ENCODE peak calls at places on chromosomes 4 and X, in eight cellular contexts. Z, E, D, S, R, N, M and I are unnamed samples.

GRCh38 chr4:173752610-173753009 is 222.6 kb upstream of the HAND2 start:
- DNase-seq in D (no peak), R (peak; percentile 19), Z (no peak), N (peak; percentile 58), E (no peak), S (peak; percentile 44), M (no peak), I (no peak)

GRCh38 chrX:46573896-46574336 is 351 bp downstream of the CHST7 start:
- DNase-seq in N (no peak), Z (no peak), E (peak; percentile 72), S (peak; percentile 61), M (peak; percentile 62), R (peak; percentile 29), D (peak; percentile 26), I (no peak)

GRCh38 chr4:7043521-7044414 is 596 bp downstream of the TADA2B start:
- DNase-seq in E (peak; percentile 42), R (peak; percentile 5), Z (no peak), D (peak; percentile 47), M (peak; percentile 25), S (peak; percentile 65), N (no peak), I (no peak)

GRCh38 chr4:76090241-76090691 is 15.8 kb downstream of the ART3 start:
- DNase-seq in M (no peak), R (peak; percentile 60), S (peak; percentile 29), N (no peak), D (no peak), E (no peak), Z (peak; percentile 75), I (no peak)

GRCh38 chrX:40539214-40540142 is 41.3 kb upstream of the ATP6AP2 start:
- DNase-seq in M (no peak), S (peak; percentile 37), D (peak; percentile 49), R (no peak), Z (no peak), N (no peak), E (peak; percentile 61), I (no peak)

GRCh38 chr4:168601899-168602298 is 105.0 kb downstream of the PALLD start:
- DNase-seq in M (no peak), N (no peak), S (no peak), D (no peak), E (no peak), Z (no peak), R (no peak), I (no peak)

GRCh38 chr4:94714360-94714759 is 43.4 kb upstream of the BMPR1B start:
- DNase-seq in S (no peak), Z (no peak), D (no peak), R (no peak), N (no peak), E (no peak), M (no peak), I (no peak)

GRCh38 chr4:122163301-122163700 is 11.2 kb downstream of the BLTP1 start:
- DNase-seq in S (no peak), M (peak; percentile 6), E (no peak), Z (no peak), N (no peak), R (no peak), D (no peak), I (no peak)

GRCh38 chr4:25299476-25300203 is 12.9 kb upstream of the ZCCHC4 start:
- DNase-seq in S (no peak), D (no peak), R (no peak), N (no peak), M (no peak), E (no peak), Z (peak; percentile 47), I (no peak)

GRCh38 chr4:118752551-118752950 is 67.4 kb downstream of the METTL14 start:
- DNase-seq in R (no peak), M (no peak), S (no peak), Z (no peak), E (no peak), N (no peak), D (no peak), I (no peak)

GRCh38 chr4:128521634-128522253 is 234.1 kb upstream of the PGRMC2 start:
- DNase-seq in S (peak; percentile 33), Z (no peak), R (peak; percentile 77), M (no peak), D (no peak), E (no peak), N (no peak), I (no peak)

GRCh38 chr4:85823295-85823694 is 348.3 kb downstream of the ARHGAP24 start:
- DNase-seq in M (peak; percentile 36), S (no peak), D (no peak), R (no peak), Z (no peak), E (no peak), N (peak; percentile 27), I (no peak)

GRCh38 chrX:129037389-129037788 is 485.9 kb downstream of the SMARCA1 start:
- DNase-seq in D (no peak), E (no peak), M (no peak), R (no peak), S (no peak), N (no peak), Z (no peak), I (no peak)

GRCh38 chrX:34909151-34909550 is 33.4 kb upstream of the FAM47B start:
- DNase-seq in Z (no peak), N (no peak), M (no peak), D (no peak), R (no peak), E (no peak), S (no peak), I (no peak)

GRCh38 chr4:17082186-17082585 is 183.7 kb upstream of the LDB2 start:
- DNase-seq in M (no peak), E (no peak), Z (no peak), N (no peak), R (no peak), S (no peak), D (no peak), I (no peak)

GRCh38 chr4:40254961-40255721 is 58.3 kb downstream of the RHOH start:
- DNase-seq in S (peak; percentile 73), Z (peak; percentile 64), D (no peak), R (peak; percentile 46), E (no peak), M (no peak), N (peak; percentile 71), I (no peak)

GRCh38 chrX:20857746-20858145 is 516.5 kb upstream of the CNKSR2 start:
- DNase-seq in M (no peak), D (no peak), Z (no peak), N (no peak), E (no peak), R (no peak), S (no peak), I (peak; percentile 2)

GRCh38 chr4:680931-681645 is 6.7 kb downstream of the MYL5 start:
- DNase-seq in D (peak; percentile 76), Z (no peak), R (no peak), S (peak; percentile 74), M (peak; percentile 18), N (no peak), E (no peak), I (peak; percentile 67)

GRCh38 chr4:113056318-113056717 is 6.9 kb downstream of the ANK2 start:
- DNase-seq in E (no peak), S (no peak), Z (no peak), N (no peak), R (no peak), D (no peak), M (no peak), I (no peak)

GRCh38 chr4:53920116-53920515 is 144.3 kb downstream of the CHIC2 start:
- DNase-seq in S (no peak), N (no peak), R (no peak), E (no peak), Z (no peak), M (no peak), D (no peak), I (no peak)

GRCh38 chr4:155599596-155599995 is 67.1 kb upstream of the GUCY1A1 start:
- DNase-seq in Z (no peak), R (peak; percentile 8), N (no peak), M (no peak), D (no peak), S (no peak), E (no peak), I (no peak)

GRCh38 chr4:163048447-163048846 is 118.2 kb downstream of the NAF1 start:
- DNase-seq in D (no peak), Z (peak; percentile 19), R (peak; percentile 29), M (no peak), S (peak; percentile 1), E (no peak), N (peak; percentile 34), I (no peak)

GRCh38 chrX:129188223-129188622 is 335.1 kb downstream of the SMARCA1 start:
- DNase-seq in D (no peak), R (no peak), M (no peak), N (no peak), Z (no peak), E (no peak), S (no peak), I (no peak)

GRCh38 chr4:69860007-69860406 is at the start of gene SULT1E1:
- DNase-seq in D (no peak), S (no peak), E (no peak), R (no peak), N (no peak), M (peak; percentile 6), Z (peak; percentile 91), I (no peak)

GRCh38 chr4:11343536-11343935 is 85.2 kb downstream of the HS3ST1 start:
- DNase-seq in R (no peak), M (no peak), D (no peak), E (no peak), Z (no peak), N (no peak), S (no peak), I (no peak)

GRCh38 chr4:12579172-12579571 is 905.0 kb downstream of the RAB28 start:
- DNase-seq in D (no peak), E (no peak), R (no peak), M (no peak), N (no peak), Z (no peak), S (no peak), I (no peak)

GRCh38 chrX:50920132-50920531 is 9.6 kb downstream of the BMP15 start:
- DNase-seq in M (no peak), R (no peak), D (no peak), S (peak; percentile 4), N (no peak), Z (no peak), E (no peak), I (no peak)

GRCh38 chr4:153809307-153809706 is 20.4 kb upstream of the SFRP2 start:
- DNase-seq in E (no peak), Z (no peak), R (no peak), M (no peak), S (no peak), N (no peak), D (no peak), I (no peak)